ENCODE peak calls at places on chromosomes 3 and 15, in six cellular contexts. One of them, this sample, is unnamed.
A peak's percentile ranks its signal among the peaks of the same experiment; 100 is the strongest.

GRCh38 chr3:40585381-40586016 is 60.7 kb downstream of the ZNF621 start:
- DNase-seq in GM23248: no peak
- DNase-seq in IMR-90: no peak
- DNase-seq in neural progenitor cell: peak; percentile 13
- DNase-seq in trophoblast cell: no peak
- DNase-seq in mesendoderm: no peak
- DNase-seq in this sample: no peak

GRCh38 chr3:195769551-195769950 is 42.2 kb downstream of the MUC4 start:
- DNase-seq in neural progenitor cell: no peak
- DNase-seq in mesendoderm: no peak
- DNase-seq in IMR-90: no peak
- DNase-seq in GM23248: no peak
- DNase-seq in trophoblast cell: no peak
- DNase-seq in this sample: peak; percentile 17

GRCh38 chr3:126517986-126518778 is 609 bp upstream of the UROC1 start:
- DNase-seq in GM23248: no peak
- DNase-seq in trophoblast cell: no peak
- DNase-seq in mesendoderm: no peak
- DNase-seq in neural progenitor cell: no peak
- DNase-seq in IMR-90: no peak
- DNase-seq in this sample: no peak

GRCh38 chr15:92429378-92430066 is 35.8 kb downstream of the ST8SIA2 start:
- DNase-seq in GM23248: peak; percentile 91
- DNase-seq in mesendoderm: peak; percentile 86
- DNase-seq in neural progenitor cell: peak; percentile 65
- DNase-seq in IMR-90: peak; percentile 61
- DNase-seq in trophoblast cell: peak; percentile 1
- DNase-seq in this sample: peak; percentile 78

GRCh38 chr3:194800014-194800413 is 114.3 kb downstream of the FAM43A start:
- DNase-seq in GM23248: no peak
- DNase-seq in neural progenitor cell: no peak
- DNase-seq in trophoblast cell: no peak
- DNase-seq in mesendoderm: no peak
- DNase-seq in IMR-90: no peak
- DNase-seq in this sample: no peak

GRCh38 chr3:47475570-47476329 is at the start of gene SCAP:
- DNase-seq in IMR-90: peak; percentile 64
- DNase-seq in trophoblast cell: peak; percentile 95
- DNase-seq in mesendoderm: peak; percentile 93
- DNase-seq in neural progenitor cell: peak; percentile 97
- DNase-seq in GM23248: peak; percentile 89
- DNase-seq in this sample: peak; percentile 98

GRCh38 chr15:50945725-50946124 is 37.2 kb downstream of the AP4E1 start:
- DNase-seq in trophoblast cell: no peak
- DNase-seq in GM23248: peak; percentile 31
- DNase-seq in IMR-90: peak; percentile 28
- DNase-seq in neural progenitor cell: no peak
- DNase-seq in mesendoderm: no peak
- DNase-seq in this sample: no peak

GRCh38 chr3:20316238-20316637 is 130.2 kb upstream of the SGO1 start:
- DNase-seq in mesendoderm: no peak
- DNase-seq in trophoblast cell: no peak
- DNase-seq in neural progenitor cell: no peak
- DNase-seq in GM23248: no peak
- DNase-seq in IMR-90: no peak
- DNase-seq in this sample: no peak

GRCh38 chr3:9250236-9250635 is 790 bp upstream of the SRGAP3 start:
- DNase-seq in IMR-90: no peak
- DNase-seq in mesendoderm: no peak
- DNase-seq in trophoblast cell: no peak
- DNase-seq in GM23248: peak; percentile 5
- DNase-seq in neural progenitor cell: peak; percentile 28
- DNase-seq in this sample: peak; percentile 54

GRCh38 chr3:127304121-127304744 is 16.4 kb upstream of the PRR20G start:
- DNase-seq in GM23248: no peak
- DNase-seq in neural progenitor cell: peak; percentile 30
- DNase-seq in trophoblast cell: peak; percentile 25
- DNase-seq in IMR-90: no peak
- DNase-seq in mesendoderm: no peak
- DNase-seq in this sample: no peak

GRCh38 chr15:99412626-99413025 is 153.2 kb upstream of the MEF2A start:
- DNase-seq in GM23248: no peak
- DNase-seq in mesendoderm: no peak
- DNase-seq in neural progenitor cell: no peak
- DNase-seq in IMR-90: no peak
- DNase-seq in trophoblast cell: no peak
- DNase-seq in this sample: no peak

GRCh38 chr3:97940034-97940433 is 32.2 kb downstream of the RIOX2 start:
- DNase-seq in GM23248: no peak
- DNase-seq in neural progenitor cell: peak; percentile 53
- DNase-seq in trophoblast cell: peak; percentile 22
- DNase-seq in IMR-90: no peak
- DNase-seq in mesendoderm: peak; percentile 52
- DNase-seq in this sample: peak; percentile 48

GRCh38 chr3:54533856-54534255 is 394.0 kb downstream of the LRTM1 start:
- DNase-seq in GM23248: no peak
- DNase-seq in neural progenitor cell: peak; percentile 13
- DNase-seq in mesendoderm: peak; percentile 54
- DNase-seq in trophoblast cell: no peak
- DNase-seq in IMR-90: no peak
- DNase-seq in this sample: peak; percentile 65

GRCh38 chr3:52053307-52054304 is 2.8 kb downstream of the DUSP7 start:
- DNase-seq in GM23248: peak; percentile 74
- DNase-seq in mesendoderm: peak; percentile 38
- DNase-seq in IMR-90: peak; percentile 29
- DNase-seq in trophoblast cell: no peak
- DNase-seq in neural progenitor cell: peak; percentile 44
- DNase-seq in this sample: peak; percentile 61

GRCh38 chr15:36501063-36501678 is 78.3 kb upstream of the CDIN1 start:
- DNase-seq in mesendoderm: peak; percentile 84
- DNase-seq in neural progenitor cell: peak; percentile 85
- DNase-seq in trophoblast cell: peak; percentile 58
- DNase-seq in IMR-90: peak; percentile 79
- DNase-seq in GM23248: peak; percentile 77
- DNase-seq in this sample: peak; percentile 69
- H3K9ac ChIP-seq in mesendoderm: no peak overlapping the region
- H3K9ac ChIP-seq in neural progenitor cell: no peak overlapping the region
- H3K9ac ChIP-seq in trophoblast cell: no peak overlapping the region
- H3K9ac ChIP-seq in IMR-90: no peak overlapping the region
- H3K9ac ChIP-seq in GM23248: peak overlapping the region; percentile 5
- H3K9ac ChIP-seq in this sample: no peak overlapping the region

GRCh38 chr3:37997321-37997720 is 6.7 kb downstream of the VILL start:
- DNase-seq in mesendoderm: no peak
- DNase-seq in neural progenitor cell: no peak
- DNase-seq in GM23248: no peak
- DNase-seq in trophoblast cell: no peak
- DNase-seq in IMR-90: no peak
- DNase-seq in this sample: no peak

GRCh38 chr3:37996785-37997301 is 6.3 kb downstream of the VILL start:
- DNase-seq in IMR-90: peak; percentile 76
- DNase-seq in GM23248: peak; percentile 81
- DNase-seq in neural progenitor cell: peak; percentile 72
- DNase-seq in mesendoderm: peak; percentile 89
- DNase-seq in trophoblast cell: peak; percentile 96
- DNase-seq in this sample: peak; percentile 96

GRCh38 chr3:37994639-37994972 is 4.0 kb downstream of the VILL start:
- DNase-seq in trophoblast cell: no peak
- DNase-seq in GM23248: no peak
- DNase-seq in neural progenitor cell: no peak
- DNase-seq in IMR-90: no peak
- DNase-seq in mesendoderm: no peak
- DNase-seq in this sample: no peak

GRCh38 chr3:37993811-37994638 is 3.4 kb downstream of the VILL start:
- DNase-seq in trophoblast cell: peak; percentile 62
- DNase-seq in IMR-90: peak; percentile 75
- DNase-seq in neural progenitor cell: peak; percentile 61
- DNase-seq in GM23248: peak; percentile 92
- DNase-seq in mesendoderm: peak; percentile 78
- DNase-seq in this sample: peak; percentile 80

DNA sequence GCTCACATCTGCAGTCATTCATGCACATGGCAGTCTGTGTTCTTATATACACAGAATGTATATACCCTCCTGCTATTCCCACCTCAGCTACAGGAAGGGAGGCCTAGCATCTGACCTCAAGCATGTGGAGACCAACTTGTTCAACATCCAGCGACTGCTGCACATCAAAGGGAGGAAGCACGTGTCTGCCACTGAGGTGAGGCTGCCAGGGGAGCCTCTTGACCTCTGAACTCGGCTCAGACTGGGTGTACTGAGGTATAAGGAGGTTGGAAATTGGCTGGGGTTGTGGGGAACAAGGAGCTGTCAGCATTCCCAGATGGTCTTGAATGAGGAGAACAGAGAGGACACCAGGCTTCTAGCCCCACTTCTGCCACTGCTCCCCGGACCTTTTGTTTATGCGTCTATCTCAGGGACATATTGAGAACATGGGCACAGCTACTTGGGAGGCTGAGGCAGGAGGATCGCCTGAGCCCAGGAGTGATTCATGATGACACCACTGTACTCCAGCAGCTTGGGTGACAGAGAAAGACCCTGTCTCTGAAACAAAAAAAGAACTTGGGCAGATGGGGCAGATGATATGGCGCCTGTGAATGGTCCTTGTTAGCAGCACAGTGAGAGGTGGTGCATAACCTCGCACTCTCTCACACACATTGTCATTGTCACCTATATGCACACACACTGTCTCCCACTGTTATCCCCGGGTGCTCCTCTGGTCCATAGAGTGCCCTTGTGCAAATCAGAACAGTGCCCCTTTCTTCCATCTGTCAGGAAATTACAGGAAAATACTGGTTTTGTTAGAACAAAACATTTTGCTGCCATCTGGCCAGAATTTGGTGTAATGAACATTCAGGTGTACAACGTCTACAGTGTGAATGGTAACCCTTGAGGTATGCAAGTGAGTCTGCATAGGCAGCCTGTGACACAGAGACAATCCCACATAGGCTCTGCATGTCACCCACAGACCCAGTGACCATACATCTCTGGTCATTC is 5.4 kb downstream of the VILL start:
- DNase-seq in IMR-90: no peak
- DNase-seq in GM23248: no peak
- DNase-seq in neural progenitor cell: no peak
- DNase-seq in trophoblast cell: no peak
- DNase-seq in mesendoderm: no peak
- DNase-seq in this sample: peak; percentile 40
- H3K4me3 ChIP-seq in IMR-90: no peak overlapping the region
- H3K4me3 ChIP-seq in GM23248: no peak overlapping the region
- H3K4me3 ChIP-seq in neural progenitor cell: no peak overlapping the region
- H3K4me3 ChIP-seq in trophoblast cell: no peak overlapping the region
- H3K4me3 ChIP-seq in mesendoderm: no peak overlapping the region
- H3K4me3 ChIP-seq in this sample: no peak overlapping the region

GRCh38 chr3:141366285-141367037 is 1.8 kb upstream of the ZBTB38 start:
- DNase-seq in trophoblast cell: peak; percentile 30
- DNase-seq in mesendoderm: no peak
- DNase-seq in IMR-90: peak; percentile 99
- DNase-seq in neural progenitor cell: no peak
- DNase-seq in GM23248: peak; percentile 83
- DNase-seq in this sample: no peak
- H3K9ac ChIP-seq in trophoblast cell: no peak overlapping the region
- H3K9ac ChIP-seq in mesendoderm: no peak overlapping the region
- H3K9ac ChIP-seq in IMR-90: peak overlapping the region; percentile 75
- H3K9ac ChIP-seq in neural progenitor cell: no peak overlapping the region
- H3K9ac ChIP-seq in GM23248: peak overlapping the region; percentile 90
- H3K9ac ChIP-seq in this sample: no peak overlapping the region

GRCh38 chr15:37638139-37638538 is 296.3 kb upstream of the TMCO5A start:
- DNase-seq in IMR-90: no peak
- DNase-seq in mesendoderm: no peak
- DNase-seq in GM23248: no peak
- DNase-seq in trophoblast cell: no peak
- DNase-seq in neural progenitor cell: no peak
- DNase-seq in this sample: no peak
- H3K4me3 ChIP-seq in IMR-90: no peak overlapping the region
- H3K4me3 ChIP-seq in mesendoderm: no peak overlapping the region
- H3K4me3 ChIP-seq in GM23248: no peak overlapping the region
- H3K4me3 ChIP-seq in trophoblast cell: no peak overlapping the region
- H3K4me3 ChIP-seq in neural progenitor cell: no peak overlapping the region
- H3K4me3 ChIP-seq in this sample: no peak overlapping the region

DNA sequence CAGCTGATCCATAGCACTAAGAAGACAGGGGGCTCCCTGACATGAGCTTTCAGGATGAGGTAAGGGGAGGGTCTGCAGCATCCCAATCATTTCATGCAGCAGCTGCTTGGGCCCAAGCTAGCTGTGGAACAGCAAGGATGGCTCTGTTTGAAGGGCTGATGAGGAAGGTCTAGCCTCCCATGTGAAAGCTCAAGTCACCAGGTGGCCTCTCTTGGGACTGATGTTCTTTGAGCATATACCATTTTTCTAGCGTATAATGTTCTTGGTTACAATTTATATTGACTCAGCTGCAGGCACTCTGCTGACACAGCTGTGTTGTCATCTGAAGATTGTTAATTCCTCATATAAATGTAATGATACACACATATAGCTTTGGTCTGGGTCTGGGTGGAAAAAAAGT is 87.0 kb downstream of the CD200R1L start:
- DNase-seq in neural progenitor cell: no peak
- DNase-seq in mesendoderm: no peak
- DNase-seq in GM23248: no peak
- DNase-seq in trophoblast cell: no peak
- DNase-seq in IMR-90: no peak
- DNase-seq in this sample: no peak
- H3K9ac ChIP-seq in neural progenitor cell: no peak overlapping the region
- H3K9ac ChIP-seq in mesendoderm: no peak overlapping the region
- H3K9ac ChIP-seq in GM23248: no peak overlapping the region
- H3K9ac ChIP-seq in trophoblast cell: no peak overlapping the region
- H3K9ac ChIP-seq in IMR-90: no peak overlapping the region
- H3K9ac ChIP-seq in this sample: no peak overlapping the region

GRCh38 chr3:43289401-43289800 is 3.1 kb downstream of the SNRK start:
- DNase-seq in GM23248: peak; percentile 43
- DNase-seq in IMR-90: no peak
- DNase-seq in trophoblast cell: no peak
- DNase-seq in neural progenitor cell: no peak
- DNase-seq in mesendoderm: no peak
- DNase-seq in this sample: no peak
- H3K4me3 ChIP-seq in GM23248: peak overlapping the region; percentile 90
- H3K4me3 ChIP-seq in IMR-90: no peak overlapping the region
- H3K4me3 ChIP-seq in trophoblast cell: no peak overlapping the region
- H3K4me3 ChIP-seq in neural progenitor cell: no peak overlapping the region
- H3K4me3 ChIP-seq in mesendoderm: no peak overlapping the region
- H3K4me3 ChIP-seq in this sample: no peak overlapping the region

This sample was measured in endodermal cell.